ENCODE peak calls at places on chromosomes 11 and 22, in ten cellular contexts. C is mucosa of descending colon; Z is stimulated activated CD8-positive, alpha-beta memory T cell treated with anti-CD3 and anti-CD28 coated beads, Interleukin-4, amount 100 ng/mL, for 4 hours; D is neuronal stem cell; K is iPS DF 19.7; W is astrocyte of the cerebellum; T is H4; X is NCI-H1694 treated with DMSO at 0.1 percent for 48 hours; J is ascending aorta; I is small intestine. U is an unnamed sample.

GRCh38 chr11:69304686-69305085 is 10.7 kb downstream of the MYEOV start:
- DNase-seq in C (no peak), Z (no peak), D (no peak), K (no peak), W (no peak), T (no peak), X (no peak), J (no peak), I (no peak), U (no peak)

GRCh38 chr11:73236879-73237278 is 18.8 kb downstream of the P2RY2 start:
- DNase-seq in C (peak; percentile 76), Z (no peak), D (peak; percentile 62), K (peak; percentile 52), W (no peak), T (no peak), X (no peak), J (no peak), I (peak; percentile 57), U (peak; percentile 78)

GRCh38 chr22:41127447-41127846 is 35.1 kb downstream of the EP300 start:
- DNase-seq in C (no peak), Z (no peak), D (no peak), K (no peak), W (no peak), T (no peak), X (no peak), J (no peak), I (no peak), U (no peak)

GRCh38 chr11:33912405-33913361 is 20.8 kb upstream of the LMO2 start:
- DNase-seq in C (peak; percentile 7), Z (no peak), D (peak; percentile 47), K (no peak), W (peak; percentile 79), T (peak; percentile 71), X (peak; percentile 75), J (no peak), I (no peak), U (no peak)

GRCh38 chr22:29702025-29702930 is 17.5 kb upstream of the CABP7 start:
- DNase-seq in C (peak; percentile 45), Z (no peak), D (no peak), K (no peak), W (no peak), T (no peak), X (peak; percentile 32), J (no peak), I (no peak), U (peak; percentile 51)

GRCh38 chr11:2175659-2176058 is 4.0 kb upstream of the TH start:
- DNase-seq in C (no peak), Z (no peak), D (no peak), K (no peak), W (peak; percentile 82), T (peak; percentile 92), X (no peak), J (no peak), I (no peak), U (no peak)

GRCh38 chr11:125022551-125022950 is 40.6 kb upstream of the SLC37A2 start:
- DNase-seq in C (no peak), Z (no peak), D (no peak), K (no peak), W (no peak), T (no peak), X (no peak), J (no peak), I (no peak), U (no peak)

GRCh38 chr11:2329551-2329950 is 27.7 kb downstream of the TSPAN32 start:
- DNase-seq in C (no peak), Z (no peak), D (no peak), K (no peak), W (no peak), T (no peak), X (no peak), J (no peak), I (no peak), U (no peak)

GRCh38 chr11:109112748-109113378 is 309.1 kb upstream of the C11orf87 start:
- DNase-seq in C (no peak), Z (no peak), D (no peak), K (no peak), W (no peak), T (no peak), X (peak; percentile 29), J (no peak), I (no peak), U (no peak)

GRCh38 chr11:2089536-2090165 is 49.5 kb downstream of the IGF2 start:
- DNase-seq in C (no peak), Z (no peak), D (peak; percentile 20), K (peak; percentile 59), W (no peak), T (peak; percentile 64), X (no peak), J (no peak), I (peak; percentile 22), U (peak; percentile 67)

GRCh38 chr11:67389477-67389876 is 2.3 kb upstream of the RAD9A start:
- DNase-seq in C (peak; percentile 75), Z (no peak), D (no peak), K (no peak), W (no peak), T (no peak), X (no peak), J (no peak), I (no peak), U (peak; percentile 82)

GRCh38 chr11:35632301-35632700 is 14.0 kb downstream of the FJX1 start:
- DNase-seq in C (no peak), Z (no peak), D (no peak), K (no peak), W (no peak), T (no peak), X (no peak), J (no peak), I (no peak), U (no peak)

GRCh38 chr11:94145916-94146315 is 17.3 kb downstream of the PANX1 start:
- DNase-seq in C (no peak), Z (no peak), D (no peak), K (no peak), W (no peak), T (no peak), X (no peak), J (no peak), I (no peak), U (no peak)

GRCh38 chr11:120079750-120080610 is 57.9 kb downstream of the TRIM29 start:
- DNase-seq in C (peak; percentile 41), Z (no peak), D (no peak), K (no peak), W (no peak), T (no peak), X (no peak), J (no peak), I (no peak), U (peak; percentile 66)

GRCh38 chr22:31852691-31853370 is 91.5 kb upstream of the YWHAH start:
- DNase-seq in C (no peak), Z (no peak), D (no peak), K (no peak), W (no peak), T (no peak), X (no peak), J (no peak), I (no peak), U (no peak)

GRCh38 chr11:65493367-65494176 is 5.3 kb upstream of the MALAT1 start:
- DNase-seq in C (peak; percentile 87), Z (no peak), D (no peak), K (no peak), W (no peak), T (peak; percentile 84), X (no peak), J (peak; percentile 98), I (peak; percentile 43), U (peak; percentile 98)